ENCODE peak calls at places on chromosomes 4 and X, in five cellular contexts. J is neural crest cell, E is psoas muscle, Y is AG04450, G is Panc1. S is an unnamed sample.

GRCh38 chr4:7425591-7426468 is 8.9 kb downstream of the PSAPL1 start:
- DNase-seq in J (no peak), E (no peak), Y (no peak), G (no peak), S (no peak)

GRCh38 chr4:104416725-104417363 is 77.8 kb downstream of the CXXC4 start:
- DNase-seq in J (no peak), E (no peak), Y (no peak), G (no peak), S (no peak)

GRCh38 chr4:59393780-59394179 is 1806.3 kb upstream of the ADGRL3 start:
- DNase-seq in J (no peak), E (no peak), Y (no peak), G (no peak), S (no peak)

GRCh38 chr4:111283066-111283677 is 660.3 kb upstream of the PITX2 start:
- DNase-seq in J (peak), E (peak), Y (peak), G (peak), S (no peak)

GRCh38 chrX:104113237-104113965 is 1.1 kb downstream of the ZCCHC18 start:
- DNase-seq in J (peak), E (peak), Y (no peak), G (no peak), S (no peak)

GRCh38 chr4:166197166-166197565 is 324.1 kb downstream of the TLL1 start:
- DNase-seq in J (no peak), E (no peak), Y (no peak), G (no peak), S (no peak)

GRCh38 chrX:38260231-38260630 is 39.6 kb upstream of the SRPX start:
- DNase-seq in J (no peak), E (no peak), Y (no peak), G (peak), S (no peak)

GRCh38 chr4:177879851-177880250 is 437.6 kb upstream of the AGA start:
- DNase-seq in J (no peak), E (no peak), Y (no peak), G (no peak), S (no peak)

GRCh38 chr4:1530356-1530755 is 124.1 kb upstream of the NKX1-1 start:
- DNase-seq in J (no peak), E (peak), Y (no peak), G (no peak), S (no peak)

GRCh38 chrX:139720979-139721378 is 13.0 kb upstream of the MCF2 start:
- DNase-seq in J (no peak), E (no peak), Y (no peak), G (no peak), S (no peak)

GRCh38 chrX:119062750-119063374 is 9.9 kb upstream of the CT47C1 start:
- DNase-seq in J (no peak), E (no peak), Y (no peak), G (no peak), S (no peak)

GRCh38 chr4:7863911-7864681 is 75.6 kb downstream of the AFAP1 start:
- DNase-seq in J (no peak), E (no peak), Y (no peak), G (no peak), S (no peak)

GRCh38 chr4:107058828-107059227 is 22.7 kb upstream of the DKK2 start:
- DNase-seq in J (no peak), E (no peak), Y (no peak), G (no peak), S (no peak)

GRCh38 chrX:127873637-127874036 is 178.6 kb downstream of the ACTRT1 start:
- DNase-seq in J (no peak), E (no peak), Y (no peak), G (no peak), S (no peak)

GRCh38 chrX:107716045-107716684 is 59.4 kb downstream of the TSC22D3 start:
- DNase-seq in J (peak), E (no peak), Y (no peak), G (no peak), S (no peak)

GRCh38 chr4:128521156-128521555 is 233.5 kb upstream of the PGRMC2 start:
- DNase-seq in J (no peak), E (no peak), Y (no peak), G (no peak), S (no peak)

GRCh38 chr4:53132117-53132889 is 233.6 kb downstream of the SCFD2 start:
- DNase-seq in J (no peak), E (no peak), Y (no peak), G (no peak), S (no peak)

GRCh38 chr4:177455591-177455990 is 13.4 kb upstream of the AGA start:
- DNase-seq in J (no peak), E (no peak), Y (peak), G (no peak), S (no peak)

GRCh38 chrX:13029831-13030771 is 14.3 kb downstream of the FAM9C start:
- DNase-seq in J (no peak), E (no peak), Y (no peak), G (no peak), S (no peak)

GRCh38 chrX:12421918-12422317 is 283.6 kb downstream of the FRMPD4 start:
- DNase-seq in J (no peak), E (no peak), Y (no peak), G (no peak), S (no peak)

GRCh38 chr4:69951602-69952001 is 13.9 kb downstream of the CSN2 start:
- DNase-seq in J (no peak), E (no peak), Y (no peak), G (no peak), S (no peak)

GRCh38 chrX:20432048-20432447 is 165.3 kb upstream of the RPS6KA3 start:
- DNase-seq in J (no peak), E (no peak), Y (no peak), G (no peak), S (no peak)

DNA sequence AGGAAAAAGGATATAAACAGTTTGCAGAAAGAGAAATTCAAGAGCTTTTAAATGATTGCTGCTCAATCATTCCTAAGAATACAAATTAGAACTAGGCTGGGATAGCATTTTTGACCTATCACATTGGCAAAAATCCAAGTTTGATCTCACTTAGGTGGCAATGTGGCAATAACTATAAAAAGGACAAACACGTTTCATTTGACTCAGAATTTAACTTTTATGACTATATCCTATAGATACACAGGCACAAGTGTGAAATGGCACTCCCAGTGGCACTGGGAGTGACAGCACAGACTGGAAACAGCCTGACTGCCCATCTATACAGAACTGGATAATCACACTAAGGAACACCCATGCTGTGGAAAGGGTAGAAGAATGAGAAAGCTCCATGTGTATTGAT is 11.1 kb downstream of the CENPU start:
- DNase-seq in J (no peak), E (no peak), Y (no peak), G (no peak), S (no peak)
- TF ChIP-seq CTCF in J (no peak), E (no peak), Y (no peak), G (peak), S (no peak)

GRCh38 chrX:80879916-80880315 is 70.2 kb upstream of the BRWD3 start:
- DNase-seq in J (no peak), E (no peak), Y (no peak), G (no peak), S (no peak)

GRCh38 chrX:80879143-80879542 is 69.5 kb upstream of the BRWD3 start:
- DNase-seq in J (no peak), E (no peak), Y (no peak), G (no peak), S (no peak)

DNA sequence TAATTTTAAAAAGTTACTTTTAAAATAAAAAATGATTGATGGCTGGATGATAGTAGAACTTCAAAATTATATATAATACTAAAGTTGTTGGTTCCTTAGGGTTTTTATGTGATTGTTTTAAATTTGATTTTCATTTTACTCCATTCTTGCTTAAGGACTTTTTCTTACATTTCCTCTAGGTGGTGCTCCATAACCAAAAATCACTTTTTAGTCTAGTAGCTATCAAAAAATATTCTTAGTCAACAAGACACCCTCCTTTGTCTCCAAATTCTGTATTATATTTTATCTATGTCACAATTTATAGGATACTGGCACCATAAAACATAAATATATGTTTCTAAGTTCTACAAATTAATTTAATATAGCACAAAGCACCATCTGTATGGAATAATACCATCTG is 67.2 kb upstream of the BRWD3 start:
- DNase-seq in J (no peak), E (no peak), Y (no peak), G (peak), S (no peak)
- TF ChIP-seq CTCF in J (peak), E (peak), Y (peak), G (peak), S (peak)

GRCh38 chrX:1435241-1435900 is 17.3 kb downstream of the ASMTL start:
- DNase-seq in J (no peak), E (no peak), Y (no peak), G (no peak), S (no peak)

GRCh38 chrX:1430451-1430850 is 22.3 kb downstream of the ASMTL start:
- DNase-seq in J (no peak), E (no peak), Y (no peak), G (no peak), S (no peak)

GRCh38 chrX:1434871-1435240 is 17.9 kb downstream of the ASMTL start:
- DNase-seq in J (no peak), E (no peak), Y (no peak), G (no peak), S (no peak)

GRCh38 chrX:1433646-1434357 is 18.9 kb downstream of the ASMTL start:
- DNase-seq in J (no peak), E (no peak), Y (no peak), G (no peak), S (no peak)
- TF ChIP-seq CTCF in J (no peak), E (no peak), Y (no peak), G (no peak), S (no peak)

DNA sequence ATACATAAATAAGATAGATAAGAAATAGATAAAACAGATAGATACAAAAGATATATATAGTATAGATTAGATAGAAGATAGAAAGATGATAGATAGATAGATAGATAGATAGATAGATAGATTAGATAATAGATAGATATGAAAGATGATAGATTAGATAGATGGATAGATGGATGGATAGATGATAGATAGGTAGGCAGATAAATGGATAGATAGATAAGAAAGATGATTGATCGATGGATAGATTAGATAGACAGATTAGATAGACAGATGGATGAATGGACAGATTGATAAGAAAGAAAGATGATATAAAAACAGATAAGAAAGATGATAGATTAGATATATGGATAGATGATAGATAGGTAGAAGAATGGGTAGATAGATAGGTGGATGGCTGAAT is 90.3 kb downstream of the SMIM20 start:
- DNase-seq in J (no peak), E (no peak), Y (no peak), G (no peak), S (no peak)
- TF ChIP-seq CTCF in J (no peak), E (no peak), Y (no peak), G (no peak), S (no peak)

GRCh38 chr4:29762151-29762550 is 958.0 kb upstream of the PCDH7 start:
- DNase-seq in J (no peak), E (no peak), Y (no peak), G (no peak), S (no peak)

DNA sequence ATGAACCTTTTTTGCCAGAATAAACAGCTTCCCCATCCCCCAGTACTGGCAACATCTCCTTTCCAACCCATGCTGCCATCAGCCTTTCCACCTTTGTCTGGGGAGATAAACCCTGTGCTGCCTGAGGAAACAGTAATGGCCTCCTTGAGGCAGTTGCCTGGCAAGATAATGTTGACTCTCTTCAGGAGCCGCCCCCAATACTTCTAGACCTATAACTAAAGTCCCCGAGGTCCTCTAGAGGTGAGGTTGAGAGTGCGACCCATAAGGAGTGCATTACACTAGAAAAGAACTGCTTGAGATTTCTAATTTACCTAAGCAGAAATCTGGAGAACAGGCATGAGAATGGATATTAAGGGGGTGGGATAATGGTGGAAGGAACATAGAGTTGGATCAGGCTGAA is 963.2 kb upstream of the PCDH7 start:
- DNase-seq in J (no peak), E (no peak), Y (no peak), G (no peak), S (no peak)
- TF ChIP-seq CTCF in J (no peak), E (no peak), Y (no peak), G (no peak), S (no peak)

GRCh38 chrX:32780109-32780508 is 431.2 kb downstream of the DMD start:
- DNase-seq in J (no peak), E (no peak), Y (no peak), G (no peak), S (no peak)

GRCh38 chrX:32774966-32775365 is 436.4 kb downstream of the DMD start:
- DNase-seq in J (no peak), E (no peak), Y (no peak), G (no peak), S (no peak)

GRCh38 chrX:32778965-32779364 is 432.4 kb downstream of the DMD start:
- DNase-seq in J (no peak), E (no peak), Y (no peak), G (no peak), S (no peak)
- TF ChIP-seq CTCF in J (no peak), E (no peak), Y (no peak), G (no peak), S (no peak)

DNA sequence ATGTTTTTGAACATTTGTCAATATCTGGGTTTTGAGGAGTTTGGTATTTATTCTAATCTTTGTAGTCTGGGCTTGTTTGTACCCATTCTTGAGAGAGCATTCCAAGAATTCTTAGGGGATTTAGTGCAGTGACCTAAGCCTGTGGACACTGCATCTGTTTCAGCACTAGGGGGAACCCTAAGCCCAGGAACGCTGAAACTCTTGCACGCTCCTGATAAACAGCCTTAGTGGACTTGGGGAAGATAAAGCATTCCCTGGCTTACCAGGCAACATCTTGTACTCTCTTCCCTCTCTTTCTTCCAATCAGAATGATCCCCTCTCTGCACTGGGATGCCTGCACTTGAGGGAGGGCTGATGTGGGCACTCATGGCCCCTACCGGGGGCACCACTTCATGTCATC is 654.9 kb upstream of the HTR2C start:
- DNase-seq in J (peak), E (no peak), Y (no peak), G (peak), S (no peak)
- TF ChIP-seq CTCF in J (peak), E (no peak), Y (no peak), G (peak), S (no peak)

GRCh38 chrX:17413228-17413627 is 38.2 kb downstream of the NHS start:
- DNase-seq in J (no peak), E (no peak), Y (peak), G (peak), S (no peak)

GRCh38 chrX:17414057-17414658 is 39.2 kb downstream of the NHS start:
- DNase-seq in J (no peak), E (no peak), Y (no peak), G (no peak), S (no peak)

GRCh38 chrX:17414839-17415238 is 39.8 kb downstream of the NHS start:
- DNase-seq in J (peak), E (peak), Y (no peak), G (no peak), S (no peak)

GRCh38 chrX:17417411-17417810 is 42.4 kb downstream of the NHS start:
- DNase-seq in J (no peak), E (no peak), Y (no peak), G (no peak), S (no peak)

GRCh38 chrX:17415242-17415815 is 40.3 kb downstream of the NHS start:
- DNase-seq in J (no peak), E (no peak), Y (no peak), G (no peak), S (no peak)
- TF ChIP-seq CTCF in J (no peak), E (no peak), Y (no peak), G (no peak), S (no peak)

GRCh38 chr4:90357117-90357710 is 230.0 kb downstream of the CCSER1 start:
- DNase-seq in J (no peak), E (no peak), Y (peak), G (peak), S (no peak)
- TF ChIP-seq CTCF in J (peak), E (peak), Y (peak), G (peak), S (no peak)

S was measured in thoracic aorta.